ENCODE peak calls at places on chromosomes 13 and 19, in seven cellular contexts. One of them, this sample, is unnamed.

GRCh38 chr13:98321356-98321755 is 144.3 kb upstream of the RNF113B start:
- DNase-seq in foreskin keratinocyte: no peak
- DNase-seq in islet precursor cell: peak
- DNase-seq in HEK293T: no peak
- DNase-seq in T-helper 17 cell: no peak
- DNase-seq in Daoy: no peak
- DNase-seq in NCI-H1092 treated with DMSO at 0.1 percent for 48 hours: no peak
- DNase-seq in this sample: no peak

GRCh38 chr19:8445488-8446001 is 770 bp downstream of the HNRNPM start:
- DNase-seq in foreskin keratinocyte: no peak
- DNase-seq in islet precursor cell: no peak
- DNase-seq in HEK293T: peak
- DNase-seq in T-helper 17 cell: peak
- DNase-seq in Daoy: peak
- DNase-seq in NCI-H1092 treated with DMSO at 0.1 percent for 48 hours: peak
- DNase-seq in this sample: peak

GRCh38 chr19:27971071-27971470 is 1241.9 kb downstream of the UQCRFS1 start:
- DNase-seq in foreskin keratinocyte: peak
- DNase-seq in islet precursor cell: peak
- DNase-seq in HEK293T: no peak
- DNase-seq in T-helper 17 cell: no peak
- DNase-seq in Daoy: peak
- DNase-seq in NCI-H1092 treated with DMSO at 0.1 percent for 48 hours: no peak
- DNase-seq in this sample: no peak

GRCh38 chr19:30492581-30492980 is 120.4 kb downstream of the ZNF536 start:
- DNase-seq in foreskin keratinocyte: no peak
- DNase-seq in islet precursor cell: no peak
- DNase-seq in HEK293T: no peak
- DNase-seq in T-helper 17 cell: no peak
- DNase-seq in Daoy: peak
- DNase-seq in NCI-H1092 treated with DMSO at 0.1 percent for 48 hours: no peak
- DNase-seq in this sample: no peak

GRCh38 chr19:10219678-10220077 is 11.5 kb downstream of the S1PR2 start:
- DNase-seq in foreskin keratinocyte: no peak
- DNase-seq in islet precursor cell: no peak
- DNase-seq in HEK293T: peak
- DNase-seq in T-helper 17 cell: peak
- DNase-seq in Daoy: peak
- DNase-seq in NCI-H1092 treated with DMSO at 0.1 percent for 48 hours: no peak
- DNase-seq in this sample: no peak

GRCh38 chr13:93244141-93244917 is 17.7 kb downstream of the GPC6 start:
- DNase-seq in foreskin keratinocyte: no peak
- DNase-seq in islet precursor cell: no peak
- DNase-seq in HEK293T: no peak
- DNase-seq in T-helper 17 cell: no peak
- DNase-seq in Daoy: peak
- DNase-seq in NCI-H1092 treated with DMSO at 0.1 percent for 48 hours: no peak
- DNase-seq in this sample: no peak

GRCh38 chr19:287381-287871 is 3.8 kb downstream of the PLPP2 start:
- DNase-seq in foreskin keratinocyte: no peak
- DNase-seq in islet precursor cell: peak
- DNase-seq in HEK293T: no peak
- DNase-seq in T-helper 17 cell: no peak
- DNase-seq in Daoy: no peak
- DNase-seq in NCI-H1092 treated with DMSO at 0.1 percent for 48 hours: no peak
- DNase-seq in this sample: no peak

GRCh38 chr19:40601061-40601973 is at the start of gene LTBP4:
- DNase-seq in foreskin keratinocyte: no peak
- DNase-seq in islet precursor cell: peak
- DNase-seq in HEK293T: no peak
- DNase-seq in T-helper 17 cell: peak
- DNase-seq in Daoy: peak
- DNase-seq in NCI-H1092 treated with DMSO at 0.1 percent for 48 hours: no peak
- DNase-seq in this sample: no peak

GRCh38 chr13:74889321-74889720 is 592.6 kb downstream of the TBC1D4 start:
- DNase-seq in foreskin keratinocyte: peak
- DNase-seq in islet precursor cell: no peak
- DNase-seq in HEK293T: no peak
- DNase-seq in T-helper 17 cell: no peak
- DNase-seq in Daoy: no peak
- DNase-seq in NCI-H1092 treated with DMSO at 0.1 percent for 48 hours: no peak
- DNase-seq in this sample: no peak

GRCh38 chr13:41658057-41658642 is 200.8 kb downstream of the RGCC start:
- DNase-seq in foreskin keratinocyte: no peak
- DNase-seq in islet precursor cell: no peak
- DNase-seq in HEK293T: no peak
- DNase-seq in T-helper 17 cell: no peak
- DNase-seq in Daoy: no peak
- DNase-seq in NCI-H1092 treated with DMSO at 0.1 percent for 48 hours: no peak
- DNase-seq in this sample: no peak

GRCh38 chr13:51525567-51526165 is 58.6 kb upstream of the WDFY2 start:
- DNase-seq in foreskin keratinocyte: no peak
- DNase-seq in islet precursor cell: peak
- DNase-seq in HEK293T: no peak
- DNase-seq in T-helper 17 cell: no peak
- DNase-seq in Daoy: peak
- DNase-seq in NCI-H1092 treated with DMSO at 0.1 percent for 48 hours: no peak
- DNase-seq in this sample: no peak